ENCODE peak calls at places on chromosomes 7 and 10, in six cellular contexts. B, W, C, Y, R and P are unnamed samples.
A peak's percentile ranks its signal among the peaks of the same experiment; 100 is the strongest.

GRCh38 chr7:90686146-90686545 is 90.0 kb downstream of the CDK14 start:
- DNase-seq in Y (no peak), B (no peak), R (no peak), W (no peak), C (no peak), P (no peak)

GRCh38 chr10:77286851-77287250 is 350.8 kb downstream of the KCNMA1 start:
- DNase-seq in B (no peak), R (no peak), C (no peak), Y (no peak), W (no peak), P (no peak)

GRCh38 chr7:128963327-128963757 is 25.6 kb downstream of the IRF5 start:
- DNase-seq in C (no peak), B (no peak), R (no peak), Y (no peak), W (no peak), P (no peak)

GRCh38 chr10:110387983-110388681 is 83.4 kb upstream of the SMNDC1 start:
- DNase-seq in R (no peak), C (no peak), Y (no peak), B (no peak), W (no peak), P (no peak)

GRCh38 chr10:27383595-27384542 is 120.2 kb upstream of the RAB18 start:
- DNase-seq in R (no peak), W (peak; percentile 58), B (no peak), Y (no peak), C (no peak), P (no peak)

GRCh38 chr10:102523250-102524029 is 19.7 kb downstream of the SUFU start:
- DNase-seq in Y (no peak), C (no peak), B (no peak), R (peak; percentile 10), W (no peak), P (no peak)

GRCh38 chr7:142632291-142633134 is 116.8 kb upstream of the PRSS1 start:
- DNase-seq in R (peak; percentile 60), W (peak; percentile 72), C (peak; percentile 43), Y (peak; percentile 63), B (peak; percentile 54), P (no peak)

GRCh38 chr7:63117-63480 is 129.3 kb upstream of the FAM20C start:
- DNase-seq in C (no peak), Y (no peak), W (no peak), B (peak; percentile 7), R (no peak), P (no peak)

GRCh38 chr7:94060772-94061171 is 56.6 kb upstream of the BET1 start:
- DNase-seq in R (no peak), W (no peak), B (no peak), C (no peak), Y (no peak), P (no peak)

GRCh38 chr10:59586407-59586891 is 123.2 kb downstream of the SLC16A9 start:
- DNase-seq in C (no peak), Y (no peak), R (no peak), B (no peak), W (no peak), P (no peak)

GRCh38 chr7:90717286-90718060 is 121.4 kb downstream of the CDK14 start:
- DNase-seq in B (no peak), W (no peak), C (no peak), Y (no peak), R (peak; percentile 47), P (no peak)

GRCh38 chr7:25968205-25968993 is 183.6 kb upstream of the NFE2L3 start:
- DNase-seq in C (no peak), Y (no peak), R (peak; percentile 37), W (no peak), B (peak; percentile 70), P (no peak)
- H3K4me3 ChIP-seq in C (no peak overlapping the region), Y (no peak overlapping the region), R (no peak overlapping the region), W (no peak overlapping the region), B (no peak overlapping the region), P (no peak overlapping the region)

GRCh38 chr7:44971991-44972441 is 6.8 kb downstream of the MYO1G start:
- DNase-seq in R (no peak), Y (no peak), W (no peak), C (no peak), B (no peak), P (no peak)
- TF ChIP-seq POLR2AphosphoS5 in R (no peak), Y (no peak), W (no peak), C (no peak), B (no peak), P (no peak)

GRCh38 chr10:115706482-115707076 is 566.4 kb downstream of the GFRA1 start:
- DNase-seq in C (no peak), B (no peak), Y (peak; percentile 12), R (no peak), W (peak; percentile 8), P (no peak)
- TF ChIP-seq CTCF in C (no peak), B (peak; percentile 35), Y (peak; percentile 28), R (no peak), W (peak; percentile 68), P (peak; percentile 22)

GRCh38 chr10:73780966-73781365 is 882 bp upstream of the CHCHD1 start:
- DNase-seq in B (no peak), W (no peak), Y (no peak), R (no peak), C (no peak), P (no peak)
- H3K4me3 ChIP-seq in B (peak overlapping the region; percentile 92), W (peak overlapping the region; percentile 89), Y (peak overlapping the region; percentile 68), R (peak overlapping the region; percentile 95), C (peak overlapping the region; percentile 87), P (peak overlapping the region; percentile 95)

GRCh38 chr7:140673063-140673769 is 471 bp downstream of the ADCK2 start:
- DNase-seq in B (peak; percentile 83), C (no peak), Y (no peak), W (no peak), R (peak; percentile 81), P (no peak)
- TF ChIP-seq POLR2AphosphoS5 in B (peak; percentile 78), C (no peak), Y (peak; percentile 55), W (no peak), R (no peak), P (peak; percentile 58)

DNA sequence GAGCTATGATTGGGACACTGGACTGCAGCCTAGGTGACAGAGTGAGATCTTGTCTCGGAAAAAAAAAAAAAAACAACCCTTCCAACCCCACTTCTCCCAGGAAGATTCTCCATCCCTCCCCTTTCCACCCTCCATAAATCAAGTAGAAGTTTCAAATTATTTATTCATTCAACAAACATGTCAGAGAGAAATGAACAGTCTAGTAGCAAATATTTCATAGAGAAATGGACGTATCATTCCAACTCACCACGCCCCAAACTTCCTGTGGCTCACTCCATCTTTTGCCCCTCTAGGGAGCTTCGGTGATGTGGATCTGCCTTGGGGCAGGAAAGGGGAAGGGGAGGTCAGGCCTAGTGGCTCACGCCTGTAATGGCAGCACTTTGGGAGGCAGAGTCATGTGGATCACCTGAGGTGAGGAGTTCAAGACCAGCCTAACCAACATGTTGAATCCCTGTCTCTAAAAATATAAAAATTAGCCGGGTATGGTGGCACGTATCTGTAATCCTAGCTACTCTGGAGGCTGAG is 638 bp upstream of the TRAPPC14 start:
- DNase-seq in W (no peak), R (no peak), Y (no peak), C (no peak), B (no peak), P (no peak)
- TF ChIP-seq CTCF in W (no peak), R (no peak), Y (no peak), C (peak; percentile 22), B (no peak), P (no peak)